ENCODE peak calls at places on chromosome 7, in five cellular contexts. A is RPMI8226, L is AG09309, K is HFF-Myc, W is IMR-90. F is an unnamed sample.

GRCh38 chr7:115113131-115113530 is 191.2 kb downstream of the MDFIC start:
- DNase-seq in L (no peak), K (no peak), A (no peak), W (no peak), F (no peak)

GRCh38 chr7:127807340-127807739 is 155.3 kb downstream of the SND1 start:
- DNase-seq in A (no peak), W (no peak), K (no peak), L (no peak), F (no peak)

GRCh38 chr7:52639981-52640380 is 395.5 kb upstream of the POM121L12 start:
- DNase-seq in K (no peak), A (no peak), W (no peak), L (no peak), F (no peak)

GRCh38 chr7:74449809-74450397 is 3.8 kb upstream of the GTF2IRD1 start:
- DNase-seq in K (peak), A (peak), W (peak), L (no peak), F (peak)

GRCh38 chr7:115662120-115662519 is 368.4 kb downstream of the TFEC start:
- DNase-seq in L (no peak), A (no peak), K (no peak), W (peak), F (no peak)

GRCh38 chr7:114784756-114785155 is 137.1 kb upstream of the MDFIC start:
- DNase-seq in W (no peak), A (no peak), K (no peak), L (no peak), F (no peak)

GRCh38 chr7:18491871-18492270 is 3.7 kb upstream of the HDAC9 start:
- DNase-seq in K (no peak), A (no peak), L (no peak), W (no peak), F (no peak)

GRCh38 chr7:7841027-7841426 is 122.6 kb upstream of the RPA3 start:
- DNase-seq in K (no peak), A (no peak), L (no peak), W (no peak), F (no peak)

GRCh38 chr7:47128719-47129118 is 453.2 kb downstream of the TNS3 start:
- DNase-seq in K (no peak), L (no peak), A (no peak), W (no peak), F (no peak)

GRCh38 chr7:38685851-38686250 is 54.7 kb upstream of the AMPH start:
- DNase-seq in W (no peak), L (no peak), A (no peak), K (no peak), F (no peak)

GRCh38 chr7:70776627-70777101 is 355.3 kb upstream of the GALNT17 start:
- DNase-seq in L (no peak), A (no peak), K (no peak), W (peak), F (no peak)

F was measured in OCI-LY7.